ENCODE peak calls at places on chromosomes 4 and X, in ten cellular contexts. One of them, this sample, is unnamed.

GRCh38 chr4:128393111-128393704 is 105.6 kb upstream of the PGRMC2 start:
- ATAC-seq in Panc1: no peak
- ATAC-seq in right cardiac atrium: peak; percentile 80
- ATAC-seq in heart right ventricle: peak; percentile 67
- ATAC-seq in lower lobe of right lung: no peak
- ATAC-seq in left lung: peak; percentile 41
- ATAC-seq in HCT116: no peak
- ATAC-seq in naive thymus-derived CD4-positive, alpha-beta T cell: no peak
- ATAC-seq in K562: peak; percentile 78
- ATAC-seq in body of pancreas: peak; percentile 92
- ATAC-seq in this sample: peak; percentile 15

GRCh38 chr4:176638992-176639391 is 153.7 kb downstream of the VEGFC start:
- ATAC-seq in Panc1: no peak
- ATAC-seq in right cardiac atrium: no peak
- ATAC-seq in heart right ventricle: no peak
- ATAC-seq in lower lobe of right lung: no peak
- ATAC-seq in left lung: no peak
- ATAC-seq in HCT116: no peak
- ATAC-seq in naive thymus-derived CD4-positive, alpha-beta T cell: no peak
- ATAC-seq in K562: no peak
- ATAC-seq in body of pancreas: no peak
- ATAC-seq in this sample: no peak

GRCh38 chr4:68658672-68659071 is 11.8 kb downstream of the UGT2B15 start:
- ATAC-seq in Panc1: no peak
- ATAC-seq in right cardiac atrium: no peak
- ATAC-seq in heart right ventricle: no peak
- ATAC-seq in lower lobe of right lung: no peak
- ATAC-seq in left lung: no peak
- ATAC-seq in HCT116: no peak
- ATAC-seq in naive thymus-derived CD4-positive, alpha-beta T cell: no peak
- ATAC-seq in K562: no peak
- ATAC-seq in body of pancreas: no peak
- ATAC-seq in this sample: no peak

GRCh38 chrX:3449287-3449686 is 102.8 kb upstream of the MXRA5 start:
- ATAC-seq in Panc1: no peak
- ATAC-seq in right cardiac atrium: peak; percentile 52
- ATAC-seq in heart right ventricle: no peak
- ATAC-seq in lower lobe of right lung: no peak
- ATAC-seq in left lung: no peak
- ATAC-seq in HCT116: no peak
- ATAC-seq in naive thymus-derived CD4-positive, alpha-beta T cell: no peak
- ATAC-seq in K562: no peak
- ATAC-seq in body of pancreas: no peak
- ATAC-seq in this sample: peak; percentile 60

GRCh38 chr4:1038948-1039492 is 27.6 kb downstream of the FGFRL1 start:
- ATAC-seq in Panc1: no peak
- ATAC-seq in right cardiac atrium: no peak
- ATAC-seq in heart right ventricle: no peak
- ATAC-seq in lower lobe of right lung: no peak
- ATAC-seq in left lung: no peak
- ATAC-seq in HCT116: no peak
- ATAC-seq in naive thymus-derived CD4-positive, alpha-beta T cell: no peak
- ATAC-seq in K562: no peak
- ATAC-seq in body of pancreas: no peak
- ATAC-seq in this sample: no peak

GRCh38 chrX:41541381-41541780 is 94.2 kb downstream of the NYX start:
- ATAC-seq in Panc1: no peak
- ATAC-seq in right cardiac atrium: no peak
- ATAC-seq in heart right ventricle: no peak
- ATAC-seq in lower lobe of right lung: no peak
- ATAC-seq in left lung: peak; percentile 23
- ATAC-seq in HCT116: no peak
- ATAC-seq in naive thymus-derived CD4-positive, alpha-beta T cell: no peak
- ATAC-seq in K562: no peak
- ATAC-seq in body of pancreas: no peak
- ATAC-seq in this sample: no peak

GRCh38 chr4:164771088-164771487 is 17.2 kb downstream of the SMIM31 start:
- ATAC-seq in Panc1: no peak
- ATAC-seq in right cardiac atrium: no peak
- ATAC-seq in heart right ventricle: no peak
- ATAC-seq in lower lobe of right lung: no peak
- ATAC-seq in left lung: peak; percentile 22
- ATAC-seq in HCT116: no peak
- ATAC-seq in naive thymus-derived CD4-positive, alpha-beta T cell: no peak
- ATAC-seq in K562: no peak
- ATAC-seq in body of pancreas: no peak
- ATAC-seq in this sample: no peak

GRCh38 chrX:55522577-55523254 is 33.1 kb upstream of the USP51 start:
- ATAC-seq in Panc1: no peak
- ATAC-seq in right cardiac atrium: peak; percentile 91
- ATAC-seq in heart right ventricle: peak; percentile 93
- ATAC-seq in lower lobe of right lung: no peak
- ATAC-seq in left lung: no peak
- ATAC-seq in HCT116: no peak
- ATAC-seq in naive thymus-derived CD4-positive, alpha-beta T cell: no peak
- ATAC-seq in K562: no peak
- ATAC-seq in body of pancreas: no peak
- ATAC-seq in this sample: peak; percentile 23

GRCh38 chr4:113289736-113290135 is 240.3 kb downstream of the ANK2 start:
- ATAC-seq in Panc1: no peak
- ATAC-seq in right cardiac atrium: no peak
- ATAC-seq in heart right ventricle: no peak
- ATAC-seq in lower lobe of right lung: no peak
- ATAC-seq in left lung: no peak
- ATAC-seq in HCT116: no peak
- ATAC-seq in naive thymus-derived CD4-positive, alpha-beta T cell: no peak
- ATAC-seq in K562: no peak
- ATAC-seq in body of pancreas: no peak
- ATAC-seq in this sample: no peak

GRCh38 chr4:113290666-113291065 is 241.2 kb downstream of the ANK2 start:
- ATAC-seq in Panc1: no peak
- ATAC-seq in right cardiac atrium: no peak
- ATAC-seq in heart right ventricle: no peak
- ATAC-seq in lower lobe of right lung: no peak
- ATAC-seq in left lung: no peak
- ATAC-seq in HCT116: no peak
- ATAC-seq in naive thymus-derived CD4-positive, alpha-beta T cell: no peak
- ATAC-seq in K562: no peak
- ATAC-seq in body of pancreas: no peak
- ATAC-seq in this sample: no peak

GRCh38 chr4:113285512-113285911 is 236.1 kb downstream of the ANK2 start:
- ATAC-seq in Panc1: no peak
- ATAC-seq in right cardiac atrium: no peak
- ATAC-seq in heart right ventricle: no peak
- ATAC-seq in lower lobe of right lung: no peak
- ATAC-seq in left lung: no peak
- ATAC-seq in HCT116: no peak
- ATAC-seq in naive thymus-derived CD4-positive, alpha-beta T cell: no peak
- ATAC-seq in K562: no peak
- ATAC-seq in body of pancreas: no peak
- ATAC-seq in this sample: no peak

GRCh38 chr4:113288691-113289090 is 239.2 kb downstream of the ANK2 start:
- ATAC-seq in Panc1: no peak
- ATAC-seq in right cardiac atrium: no peak
- ATAC-seq in heart right ventricle: no peak
- ATAC-seq in lower lobe of right lung: no peak
- ATAC-seq in left lung: no peak
- ATAC-seq in HCT116: no peak
- ATAC-seq in naive thymus-derived CD4-positive, alpha-beta T cell: no peak
- ATAC-seq in K562: no peak
- ATAC-seq in body of pancreas: no peak
- ATAC-seq in this sample: no peak

GRCh38 chr4:113288257-113288656 is 238.8 kb downstream of the ANK2 start:
- ATAC-seq in Panc1: no peak
- ATAC-seq in right cardiac atrium: no peak
- ATAC-seq in heart right ventricle: no peak
- ATAC-seq in lower lobe of right lung: no peak
- ATAC-seq in left lung: no peak
- ATAC-seq in HCT116: no peak
- ATAC-seq in naive thymus-derived CD4-positive, alpha-beta T cell: no peak
- ATAC-seq in K562: no peak
- ATAC-seq in body of pancreas: no peak
- ATAC-seq in this sample: no peak
- H3K4me1 ChIP-seq in Panc1: no peaks in the 10 kb centered on the region
- H3K4me1 ChIP-seq in right cardiac atrium: peaks cover 6% of the 10 kb centered on the region
- H3K4me1 ChIP-seq in heart right ventricle: peaks cover 12% of the 10 kb centered on the region
- H3K4me1 ChIP-seq in lower lobe of right lung: no peaks in the 10 kb centered on the region
- H3K4me1 ChIP-seq in left lung: no peaks in the 10 kb centered on the region
- H3K4me1 ChIP-seq in HCT116: no peaks in the 10 kb centered on the region
- H3K4me1 ChIP-seq in naive thymus-derived CD4-positive, alpha-beta T cell: no peaks in the 10 kb centered on the region
- H3K4me1 ChIP-seq in K562: no peaks in the 10 kb centered on the region
- H3K4me1 ChIP-seq in body of pancreas: no peaks in the 10 kb centered on the region
- H3K4me1 ChIP-seq in this sample: no peaks in the 10 kb centered on the region

GRCh38 chrX:9788908-9789307 is 2.7 kb downstream of the SHROOM2 start:
- ATAC-seq in Panc1: no peak
- ATAC-seq in right cardiac atrium: peak; percentile 24
- ATAC-seq in heart right ventricle: no peak
- ATAC-seq in lower lobe of right lung: peak; percentile 71
- ATAC-seq in left lung: peak; percentile 51
- ATAC-seq in HCT116: no peak
- ATAC-seq in naive thymus-derived CD4-positive, alpha-beta T cell: no peak
- ATAC-seq in K562: no peak
- ATAC-seq in body of pancreas: peak; percentile 36
- ATAC-seq in this sample: no peak

GRCh38 chrX:9781941-9782340 is 4.3 kb upstream of the SHROOM2 start:
- ATAC-seq in Panc1: no peak
- ATAC-seq in right cardiac atrium: no peak
- ATAC-seq in heart right ventricle: no peak
- ATAC-seq in lower lobe of right lung: no peak
- ATAC-seq in left lung: no peak
- ATAC-seq in HCT116: no peak
- ATAC-seq in naive thymus-derived CD4-positive, alpha-beta T cell: no peak
- ATAC-seq in K562: no peak
- ATAC-seq in body of pancreas: no peak
- ATAC-seq in this sample: no peak

GRCh38 chrX:9785944-9786741 is at the start of gene SHROOM2:
- ATAC-seq in Panc1: peak; percentile 60
- ATAC-seq in right cardiac atrium: peak; percentile 56
- ATAC-seq in heart right ventricle: no peak
- ATAC-seq in lower lobe of right lung: peak; percentile 76
- ATAC-seq in left lung: peak; percentile 71
- ATAC-seq in HCT116: peak; percentile 74
- ATAC-seq in naive thymus-derived CD4-positive, alpha-beta T cell: no peak
- ATAC-seq in K562: no peak
- ATAC-seq in body of pancreas: peak; percentile 77
- ATAC-seq in this sample: no peak

GRCh38 chrX:9786839-9787635 is 808 bp downstream of the SHROOM2 start:
- ATAC-seq in Panc1: no peak
- ATAC-seq in right cardiac atrium: no peak
- ATAC-seq in heart right ventricle: no peak
- ATAC-seq in lower lobe of right lung: peak; percentile 43
- ATAC-seq in left lung: peak; percentile 50
- ATAC-seq in HCT116: peak; percentile 47
- ATAC-seq in naive thymus-derived CD4-positive, alpha-beta T cell: no peak
- ATAC-seq in K562: no peak
- ATAC-seq in body of pancreas: peak; percentile 60
- ATAC-seq in this sample: no peak

GRCh38 chrX:9785252-9785943 is 831 bp upstream of the SHROOM2 start:
- ATAC-seq in Panc1: no peak
- ATAC-seq in right cardiac atrium: peak; percentile 31
- ATAC-seq in heart right ventricle: no peak
- ATAC-seq in lower lobe of right lung: peak; percentile 57
- ATAC-seq in left lung: peak; percentile 29
- ATAC-seq in HCT116: no peak
- ATAC-seq in naive thymus-derived CD4-positive, alpha-beta T cell: no peak
- ATAC-seq in K562: no peak
- ATAC-seq in body of pancreas: peak; percentile 36
- ATAC-seq in this sample: no peak
- H3K4me3 ChIP-seq in Panc1: peak overlapping the region; percentile 12
- H3K4me3 ChIP-seq in right cardiac atrium: peak overlapping the region; percentile 90
- H3K4me3 ChIP-seq in heart right ventricle: peak overlapping the region; percentile 38
- H3K4me3 ChIP-seq in lower lobe of right lung: peak overlapping the region; percentile 59
- H3K4me3 ChIP-seq in left lung: peak overlapping the region; percentile 44
- H3K4me3 ChIP-seq in HCT116: peak overlapping the region; percentile 41
- H3K4me3 ChIP-seq in naive thymus-derived CD4-positive, alpha-beta T cell: no peak overlapping the region
- H3K4me3 ChIP-seq in K562: no peak overlapping the region
- H3K4me3 ChIP-seq in body of pancreas: no peak overlapping the region
- H3K4me3 ChIP-seq in this sample: peak overlapping the region; percentile 58

GRCh38 chrX:19565605-19566004 is 50.3 kb upstream of the MAP3K15 start:
- ATAC-seq in Panc1: no peak
- ATAC-seq in right cardiac atrium: no peak
- ATAC-seq in heart right ventricle: no peak
- ATAC-seq in lower lobe of right lung: no peak
- ATAC-seq in left lung: no peak
- ATAC-seq in HCT116: no peak
- ATAC-seq in naive thymus-derived CD4-positive, alpha-beta T cell: no peak
- ATAC-seq in K562: no peak
- ATAC-seq in body of pancreas: no peak
- ATAC-seq in this sample: no peak

GRCh38 chrX:19569121-19569805 is 54.0 kb upstream of the MAP3K15 start:
- ATAC-seq in Panc1: no peak
- ATAC-seq in right cardiac atrium: peak; percentile 71
- ATAC-seq in heart right ventricle: peak; percentile 89
- ATAC-seq in lower lobe of right lung: no peak
- ATAC-seq in left lung: no peak
- ATAC-seq in HCT116: no peak
- ATAC-seq in naive thymus-derived CD4-positive, alpha-beta T cell: no peak
- ATAC-seq in K562: no peak
- ATAC-seq in body of pancreas: no peak
- ATAC-seq in this sample: peak; percentile 19

GRCh38 chrX:19564606-19565005 is 49.3 kb upstream of the MAP3K15 start:
- ATAC-seq in Panc1: no peak
- ATAC-seq in right cardiac atrium: no peak
- ATAC-seq in heart right ventricle: no peak
- ATAC-seq in lower lobe of right lung: no peak
- ATAC-seq in left lung: no peak
- ATAC-seq in HCT116: no peak
- ATAC-seq in naive thymus-derived CD4-positive, alpha-beta T cell: no peak
- ATAC-seq in K562: no peak
- ATAC-seq in body of pancreas: no peak
- ATAC-seq in this sample: no peak

GRCh38 chrX:19568422-19568821 is 53.1 kb upstream of the MAP3K15 start:
- ATAC-seq in Panc1: no peak
- ATAC-seq in right cardiac atrium: no peak
- ATAC-seq in heart right ventricle: peak; percentile 69
- ATAC-seq in lower lobe of right lung: no peak
- ATAC-seq in left lung: no peak
- ATAC-seq in HCT116: no peak
- ATAC-seq in naive thymus-derived CD4-positive, alpha-beta T cell: no peak
- ATAC-seq in K562: no peak
- ATAC-seq in body of pancreas: no peak
- ATAC-seq in this sample: no peak

DNA sequence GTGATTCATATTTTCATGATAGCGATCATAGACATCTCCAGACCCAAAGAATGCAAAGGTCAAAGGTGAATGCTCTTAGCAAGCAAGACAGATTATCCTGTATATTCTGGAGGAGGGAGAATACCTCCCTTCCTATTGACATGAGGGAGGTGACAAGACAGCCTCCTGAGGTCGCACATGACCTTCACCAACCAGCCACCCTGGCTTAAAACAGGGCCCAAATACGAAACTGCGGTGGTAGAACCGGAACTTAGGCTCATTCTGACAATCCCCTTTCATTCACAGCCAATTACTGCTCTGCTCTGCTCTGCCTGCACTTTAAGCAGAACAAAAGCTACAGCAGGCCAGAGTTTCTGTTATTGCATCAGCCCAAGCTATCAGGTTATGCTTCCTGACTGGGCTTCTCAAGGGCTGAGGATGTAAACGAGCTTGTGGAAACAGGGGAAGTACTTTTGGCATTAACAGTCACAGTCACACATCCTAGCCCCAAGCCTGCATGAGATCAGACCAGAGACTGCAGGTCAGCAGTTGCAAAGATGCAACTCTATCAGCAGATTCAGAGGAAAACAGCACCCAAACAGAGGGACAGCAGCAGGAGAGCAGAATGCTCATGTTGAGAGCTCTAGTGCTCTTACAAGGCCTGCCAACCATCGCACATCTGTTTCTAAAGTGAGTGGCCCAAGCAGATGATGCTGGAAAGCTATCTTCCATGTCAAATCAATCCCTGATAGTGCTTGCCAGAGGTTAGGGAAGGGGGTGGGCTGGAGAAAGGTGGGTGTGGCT is 51.2 kb upstream of the MAP3K15 start:
- ATAC-seq in Panc1: no peak
- ATAC-seq in right cardiac atrium: peak; percentile 68
- ATAC-seq in heart right ventricle: peak; percentile 16
- ATAC-seq in lower lobe of right lung: peak; percentile 50
- ATAC-seq in left lung: peak; percentile 48
- ATAC-seq in HCT116: no peak
- ATAC-seq in naive thymus-derived CD4-positive, alpha-beta T cell: peak; percentile 65
- ATAC-seq in K562: peak; percentile 93
- ATAC-seq in body of pancreas: no peak
- ATAC-seq in this sample: no peak
- H3K27ac ChIP-seq in Panc1: no peak overlapping the region
- H3K27ac ChIP-seq in right cardiac atrium: peak overlapping the region; percentile 38
- H3K27ac ChIP-seq in heart right ventricle: peak overlapping the region; percentile 50
- H3K27ac ChIP-seq in lower lobe of right lung: no peak overlapping the region
- H3K27ac ChIP-seq in left lung: no peak overlapping the region
- H3K27ac ChIP-seq in HCT116: no peak overlapping the region
- H3K27ac ChIP-seq in naive thymus-derived CD4-positive, alpha-beta T cell: no peak overlapping the region
- H3K27ac ChIP-seq in K562: no peak overlapping the region
- H3K27ac ChIP-seq in body of pancreas: no peak overlapping the region
- H3K27ac ChIP-seq in this sample: no peak overlapping the region

GRCh38 chrX:28324306-28324705 is 262.9 kb upstream of the IL1RAPL1 start:
- ATAC-seq in Panc1: no peak
- ATAC-seq in right cardiac atrium: no peak
- ATAC-seq in heart right ventricle: no peak
- ATAC-seq in lower lobe of right lung: no peak
- ATAC-seq in left lung: no peak
- ATAC-seq in HCT116: no peak
- ATAC-seq in naive thymus-derived CD4-positive, alpha-beta T cell: no peak
- ATAC-seq in K562: no peak
- ATAC-seq in body of pancreas: no peak
- ATAC-seq in this sample: no peak
- H3K4me1 ChIP-seq in Panc1: no peaks in the 10 kb centered on the region
- H3K4me1 ChIP-seq in right cardiac atrium: no peaks in the 10 kb centered on the region
- H3K4me1 ChIP-seq in heart right ventricle: no peaks in the 10 kb centered on the region
- H3K4me1 ChIP-seq in lower lobe of right lung: no peaks in the 10 kb centered on the region
- H3K4me1 ChIP-seq in left lung: no peaks in the 10 kb centered on the region
- H3K4me1 ChIP-seq in HCT116: no peaks in the 10 kb centered on the region
- H3K4me1 ChIP-seq in naive thymus-derived CD4-positive, alpha-beta T cell: no peaks in the 10 kb centered on the region
- H3K4me1 ChIP-seq in K562: no peaks in the 10 kb centered on the region
- H3K4me1 ChIP-seq in body of pancreas: no peaks in the 10 kb centered on the region
- H3K4me1 ChIP-seq in this sample: no peaks in the 10 kb centered on the region

This sample was measured in gastroesophageal sphincter.